ENCODE peak calls at places on chromosomes 16 and 17, in six cellular contexts. One of them, this sample, is unnamed.

GRCh38 chr17:20189322-20189721 is 180.2 kb downstream of the SPECC1 start:
- DNase-seq in NCI-H460: no peak
- DNase-seq in kidney: no peak
- DNase-seq in NCI-H1105: no peak
- DNase-seq in ovary: no peak
- DNase-seq in iPS-NIHi11: no peak
- DNase-seq in this sample: no peak

GRCh38 chr16:30947533-30948086 is 1.3 kb upstream of the ORAI3 start:
- DNase-seq in ovary: no peak
- DNase-seq in NCI-H1105: no peak
- DNase-seq in iPS-NIHi11: no peak
- DNase-seq in kidney: no peak
- DNase-seq in NCI-H460: no peak
- DNase-seq in this sample: no peak

GRCh38 chr17:14417336-14417735 is 116.5 kb downstream of the HS3ST3B1 start:
- DNase-seq in ovary: no peak
- DNase-seq in NCI-H1105: no peak
- DNase-seq in iPS-NIHi11: no peak
- DNase-seq in kidney: no peak
- DNase-seq in NCI-H460: no peak
- DNase-seq in this sample: no peak

GRCh38 chr17:49518346-49519078 is 23.4 kb downstream of the NGFR start:
- DNase-seq in NCI-H1105: no peak
- DNase-seq in kidney: no peak
- DNase-seq in NCI-H460: no peak
- DNase-seq in ovary: no peak
- DNase-seq in iPS-NIHi11: no peak
- DNase-seq in this sample: no peak

GRCh38 chr17:82228278-82228841 is 482 bp upstream of the SLC16A3 start:
- DNase-seq in ovary: no peak
- DNase-seq in NCI-H1105: no peak
- DNase-seq in NCI-H460: no peak
- DNase-seq in kidney: peak; percentile 92
- DNase-seq in iPS-NIHi11: peak; percentile 66
- DNase-seq in this sample: peak; percentile 63

GRCh38 chr16:77965346-77965745 is 57.0 kb upstream of the CLEC3A start:
- DNase-seq in iPS-NIHi11: no peak
- DNase-seq in NCI-H1105: no peak
- DNase-seq in ovary: no peak
- DNase-seq in kidney: no peak
- DNase-seq in NCI-H460: no peak
- DNase-seq in this sample: no peak

GRCh38 chr16:6722786-6723185 is 609.9 kb upstream of the RBFOX1 start:
- DNase-seq in NCI-H1105: no peak
- DNase-seq in kidney: no peak
- DNase-seq in ovary: no peak
- DNase-seq in iPS-NIHi11: no peak
- DNase-seq in NCI-H460: no peak
- DNase-seq in this sample: no peak

GRCh38 chr16:84650062-84650991 is 2.0 kb downstream of the KLHL36 start:
- DNase-seq in iPS-NIHi11: no peak
- DNase-seq in NCI-H1105: no peak
- DNase-seq in NCI-H460: no peak
- DNase-seq in ovary: no peak
- DNase-seq in kidney: peak; percentile 20
- DNase-seq in this sample: no peak

GRCh38 chr17:39235555-39236221 is 9.9 kb upstream of the STAC2 start:
- DNase-seq in NCI-H1105: peak; percentile 31
- DNase-seq in ovary: peak; percentile 16
- DNase-seq in NCI-H460: peak; percentile 59
- DNase-seq in iPS-NIHi11: peak; percentile 89
- DNase-seq in kidney: no peak
- DNase-seq in this sample: peak; percentile 55

GRCh38 chr16:24848065-24848464 is 2.3 kb downstream of the SLC5A11 start:
- DNase-seq in NCI-H1105: no peak
- DNase-seq in NCI-H460: no peak
- DNase-seq in ovary: no peak
- DNase-seq in kidney: no peak
- DNase-seq in iPS-NIHi11: no peak
- DNase-seq in this sample: no peak

GRCh38 chr17:46876353-46876887 is 25.0 kb downstream of the WNT9B start:
- DNase-seq in kidney: peak; percentile 85
- DNase-seq in iPS-NIHi11: peak; percentile 82
- DNase-seq in NCI-H1105: peak; percentile 22
- DNase-seq in NCI-H460: no peak
- DNase-seq in ovary: no peak
- DNase-seq in this sample: no peak

GRCh38 chr16:27819356-27819755 is 244.2 kb downstream of the GSG1L start:
- DNase-seq in NCI-H460: no peak
- DNase-seq in NCI-H1105: no peak
- DNase-seq in iPS-NIHi11: no peak
- DNase-seq in ovary: no peak
- DNase-seq in kidney: no peak
- DNase-seq in this sample: no peak

GRCh38 chr17:40980594-40980993 is 3.5 kb downstream of the KRT40 start:
- DNase-seq in iPS-NIHi11: no peak
- DNase-seq in NCI-H1105: no peak
- DNase-seq in NCI-H460: no peak
- DNase-seq in kidney: peak; percentile 69
- DNase-seq in ovary: no peak
- DNase-seq in this sample: no peak

GRCh38 chr17:17073627-17074521 is 31.6 kb downstream of the MPRIP start:
- DNase-seq in kidney: peak; percentile 47
- DNase-seq in iPS-NIHi11: no peak
- DNase-seq in NCI-H1105: no peak
- DNase-seq in ovary: no peak
- DNase-seq in NCI-H460: no peak
- DNase-seq in this sample: no peak

GRCh38 chr17:75712480-75712879 is 8.8 kb upstream of the ITGB4 start:
- DNase-seq in kidney: no peak
- DNase-seq in ovary: no peak
- DNase-seq in iPS-NIHi11: no peak
- DNase-seq in NCI-H1105: no peak
- DNase-seq in NCI-H460: no peak
- DNase-seq in this sample: no peak

GRCh38 chr17:74605361-74605760 is 13.3 kb upstream of the CD300LD start:
- DNase-seq in ovary: no peak
- DNase-seq in NCI-H1105: no peak
- DNase-seq in iPS-NIHi11: no peak
- DNase-seq in kidney: no peak
- DNase-seq in NCI-H460: peak; percentile 27
- DNase-seq in this sample: no peak

GRCh38 chr16:81635336-81635947 is 143.6 kb upstream of the PLCG2 start:
- DNase-seq in NCI-H460: no peak
- DNase-seq in NCI-H1105: no peak
- DNase-seq in iPS-NIHi11: no peak
- DNase-seq in kidney: no peak
- DNase-seq in ovary: no peak
- DNase-seq in this sample: no peak

GRCh38 chr16:89176717-89177116 is 5.2 kb downstream of the CDH15 start:
- DNase-seq in iPS-NIHi11: no peak
- DNase-seq in NCI-H460: no peak
- DNase-seq in NCI-H1105: no peak
- DNase-seq in ovary: no peak
- DNase-seq in kidney: no peak
- DNase-seq in this sample: no peak

GRCh38 chr17:75624021-75624420 is 9.2 kb upstream of the SMIM5 start:
- DNase-seq in ovary: no peak
- DNase-seq in NCI-H460: no peak
- DNase-seq in NCI-H1105: no peak
- DNase-seq in iPS-NIHi11: no peak
- DNase-seq in kidney: no peak
- DNase-seq in this sample: no peak

GRCh38 chr16:66660422-66661209 is 35.9 kb downstream of the CMTM4 start:
- DNase-seq in ovary: peak; percentile 66
- DNase-seq in NCI-H1105: peak; percentile 19
- DNase-seq in kidney: peak; percentile 81
- DNase-seq in NCI-H460: peak; percentile 91
- DNase-seq in iPS-NIHi11: peak; percentile 70
- DNase-seq in this sample: peak; percentile 31

GRCh38 chr16:68447721-68448359 is 468 bp downstream of the SMPD3 start:
- DNase-seq in iPS-NIHi11: no peak
- DNase-seq in NCI-H1105: no peak
- DNase-seq in ovary: no peak
- DNase-seq in kidney: no peak
- DNase-seq in NCI-H460: no peak
- DNase-seq in this sample: no peak

GRCh38 chr16:75044800-75045361 is 46.1 kb downstream of the ZNRF1 start:
- DNase-seq in kidney: no peak
- DNase-seq in ovary: peak; percentile 48
- DNase-seq in NCI-H460: no peak
- DNase-seq in iPS-NIHi11: no peak
- DNase-seq in NCI-H1105: no peak
- DNase-seq in this sample: no peak

GRCh38 chr17:28953444-28954118 is 2.3 kb upstream of the PHF12 start:
- DNase-seq in ovary: peak; percentile 66
- DNase-seq in NCI-H1105: peak; percentile 40
- DNase-seq in NCI-H460: peak; percentile 32
- DNase-seq in kidney: no peak
- DNase-seq in iPS-NIHi11: peak; percentile 85
- DNase-seq in this sample: no peak

GRCh38 chr17:9269350-9270035 is 248.2 kb downstream of the NTN1 start:
- DNase-seq in NCI-H1105: no peak
- DNase-seq in iPS-NIHi11: no peak
- DNase-seq in NCI-H460: no peak
- DNase-seq in ovary: no peak
- DNase-seq in kidney: no peak
- DNase-seq in this sample: no peak

GRCh38 chr17:66347661-66348604 is 45.5 kb downstream of the PRKCA start:
- DNase-seq in NCI-H1105: peak; percentile 11
- DNase-seq in NCI-H460: no peak
- DNase-seq in iPS-NIHi11: no peak
- DNase-seq in kidney: no peak
- DNase-seq in ovary: no peak
- DNase-seq in this sample: no peak

GRCh38 chr17:34619687-34620217 is 40.4 kb downstream of the TMEM132E start:
- DNase-seq in NCI-H1105: peak; percentile 75
- DNase-seq in NCI-H460: no peak
- DNase-seq in iPS-NIHi11: no peak
- DNase-seq in kidney: no peak
- DNase-seq in ovary: no peak
- DNase-seq in this sample: no peak

GRCh38 chr17:51015145-51015558 is 105.5 kb downstream of the SPAG9 start:
- DNase-seq in NCI-H460: no peak
- DNase-seq in iPS-NIHi11: no peak
- DNase-seq in kidney: no peak
- DNase-seq in ovary: no peak
- DNase-seq in NCI-H1105: no peak
- DNase-seq in this sample: no peak

GRCh38 chr16:19232988-19233387 is 52.5 kb upstream of the CLEC19A start:
- DNase-seq in ovary: no peak
- DNase-seq in NCI-H460: no peak
- DNase-seq in kidney: no peak
- DNase-seq in iPS-NIHi11: no peak
- DNase-seq in NCI-H1105: peak; percentile 31
- DNase-seq in this sample: no peak

GRCh38 chr16:86517033-86517432 is 6.7 kb downstream of the FOXF1 start:
- DNase-seq in kidney: peak; percentile 26
- DNase-seq in iPS-NIHi11: no peak
- DNase-seq in NCI-H460: no peak
- DNase-seq in NCI-H1105: no peak
- DNase-seq in ovary: no peak
- DNase-seq in this sample: no peak

GRCh38 chr16:50485232-50485631 is 63.0 kb upstream of the NKD1 start:
- DNase-seq in NCI-H1105: no peak
- DNase-seq in ovary: no peak
- DNase-seq in kidney: no peak
- DNase-seq in NCI-H460: no peak
- DNase-seq in iPS-NIHi11: no peak
- DNase-seq in this sample: no peak

GRCh38 chr16:86661715-86662114 is 83.4 kb downstream of the FOXL1 start:
- DNase-seq in ovary: no peak
- DNase-seq in NCI-H460: no peak
- DNase-seq in NCI-H1105: no peak
- DNase-seq in kidney: no peak
- DNase-seq in iPS-NIHi11: no peak
- DNase-seq in this sample: no peak